ENCODE peak calls at places on chromosomes 5 and 9, in five cellular contexts. One of them, this sample, is unnamed.
A peak's percentile ranks its signal among the peaks of the same experiment; 100 is the strongest.

GRCh38 chr9:127612993-127613954 is 1.2 kb downstream of the STXBP1 start:
- ATAC-seq in left lung: peak; percentile 65
- ATAC-seq in gastrocnemius medialis: peak; percentile 15
- ATAC-seq in pancreas: peak; percentile 49
- ATAC-seq in aorta: peak; percentile 78
- ATAC-seq in this sample: peak; percentile 59

GRCh38 chr5:172293745-172294342 is 10.3 kb upstream of the UBTD2 start:
- ATAC-seq in left lung: peak; percentile 75
- ATAC-seq in gastrocnemius medialis: peak; percentile 48
- ATAC-seq in pancreas: peak; percentile 86
- ATAC-seq in aorta: no peak
- ATAC-seq in this sample: no peak

GRCh38 chr9:23658859-23659258 is 167.2 kb downstream of the ELAVL2 start:
- ATAC-seq in left lung: no peak
- ATAC-seq in gastrocnemius medialis: no peak
- ATAC-seq in pancreas: no peak
- ATAC-seq in aorta: no peak
- ATAC-seq in this sample: no peak

GRCh38 chr9:69078069-69078468 is 42.5 kb downstream of the FXN start:
- ATAC-seq in left lung: no peak
- ATAC-seq in gastrocnemius medialis: no peak
- ATAC-seq in pancreas: no peak
- ATAC-seq in aorta: peak; percentile 4
- ATAC-seq in this sample: no peak

GRCh38 chr5:74624501-74624900 is 16.0 kb downstream of the ENC1 start:
- ATAC-seq in left lung: peak; percentile 89
- ATAC-seq in gastrocnemius medialis: no peak
- ATAC-seq in pancreas: no peak
- ATAC-seq in aorta: no peak
- ATAC-seq in this sample: no peak

GRCh38 chr9:123816817-123817472 is 113.0 kb downstream of the DENND1A start:
- ATAC-seq in left lung: no peak
- ATAC-seq in gastrocnemius medialis: no peak
- ATAC-seq in pancreas: no peak
- ATAC-seq in aorta: no peak
- ATAC-seq in this sample: no peak

GRCh38 chr9:95757026-95757425 is 118.5 kb upstream of the ERCC6L2 start:
- ATAC-seq in left lung: peak; percentile 35
- ATAC-seq in gastrocnemius medialis: peak; percentile 76
- ATAC-seq in pancreas: peak; percentile 53
- ATAC-seq in aorta: peak; percentile 59
- ATAC-seq in this sample: peak; percentile 79

GRCh38 chr9:134163374-134164196 is 779 bp downstream of the RNU6ATAC start:
- ATAC-seq in left lung: no peak
- ATAC-seq in gastrocnemius medialis: no peak
- ATAC-seq in pancreas: no peak
- ATAC-seq in aorta: no peak
- ATAC-seq in this sample: peak; percentile 8

GRCh38 chr9:281753-282645 is 67.3 kb downstream of the DOCK8 start:
- ATAC-seq in left lung: no peak
- ATAC-seq in gastrocnemius medialis: no peak
- ATAC-seq in pancreas: no peak
- ATAC-seq in aorta: no peak
- ATAC-seq in this sample: no peak

GRCh38 chr5:34831328-34831727 is 7.6 kb upstream of the TTC23L start:
- ATAC-seq in left lung: no peak
- ATAC-seq in gastrocnemius medialis: no peak
- ATAC-seq in pancreas: no peak
- ATAC-seq in aorta: no peak
- ATAC-seq in this sample: no peak

GRCh38 chr5:93273176-93273575 is 307.8 kb downstream of the NR2F1-AS1 start:
- ATAC-seq in left lung: peak; percentile 40
- ATAC-seq in gastrocnemius medialis: no peak
- ATAC-seq in pancreas: no peak
- ATAC-seq in aorta: no peak
- ATAC-seq in this sample: no peak

GRCh38 chr9:81535542-81536241 is 153.7 kb downstream of the TLE1 start:
- ATAC-seq in left lung: no peak
- ATAC-seq in gastrocnemius medialis: no peak
- ATAC-seq in pancreas: peak; percentile 89
- ATAC-seq in aorta: no peak
- ATAC-seq in this sample: no peak

GRCh38 chr5:40021007-40021406 is 596.2 kb upstream of the DAB2 start:
- ATAC-seq in left lung: no peak
- ATAC-seq in gastrocnemius medialis: no peak
- ATAC-seq in pancreas: no peak
- ATAC-seq in aorta: no peak
- ATAC-seq in this sample: no peak

GRCh38 chr5:160169326-160169725 is 50.1 kb upstream of the PWWP2A start:
- ATAC-seq in left lung: no peak
- ATAC-seq in gastrocnemius medialis: no peak
- ATAC-seq in pancreas: peak; percentile 16
- ATAC-seq in aorta: no peak
- ATAC-seq in this sample: no peak

GRCh38 chr5:78190402-78190801 is 104.1 kb downstream of the AP3B1 start:
- ATAC-seq in left lung: no peak
- ATAC-seq in gastrocnemius medialis: no peak
- ATAC-seq in pancreas: no peak
- ATAC-seq in aorta: no peak
- ATAC-seq in this sample: no peak

GRCh38 chr9:75265525-75265972 is 177.2 kb downstream of the OSTF1 start:
- ATAC-seq in left lung: peak; percentile 86
- ATAC-seq in gastrocnemius medialis: no peak
- ATAC-seq in pancreas: peak; percentile 82
- ATAC-seq in aorta: peak; percentile 87
- ATAC-seq in this sample: no peak

GRCh38 chr5:31900296-31900865 is 261.4 kb downstream of the PDZD2 start:
- ATAC-seq in left lung: no peak
- ATAC-seq in gastrocnemius medialis: no peak
- ATAC-seq in pancreas: no peak
- ATAC-seq in aorta: no peak
- ATAC-seq in this sample: no peak

GRCh38 chr5:139251281-139251687 is 42.3 kb upstream of the MATR3 start:
- ATAC-seq in left lung: no peak
- ATAC-seq in gastrocnemius medialis: no peak
- ATAC-seq in pancreas: no peak
- ATAC-seq in aorta: no peak
- ATAC-seq in this sample: no peak

GRCh38 chr9:115681599-115681998 is 472.0 kb upstream of the PAPPA start:
- ATAC-seq in left lung: no peak
- ATAC-seq in gastrocnemius medialis: no peak
- ATAC-seq in pancreas: no peak
- ATAC-seq in aorta: no peak
- ATAC-seq in this sample: no peak

GRCh38 chr5:124907098-124907644 is 160.7 kb upstream of the ZNF608 start:
- ATAC-seq in left lung: no peak
- ATAC-seq in gastrocnemius medialis: peak; percentile 66
- ATAC-seq in pancreas: no peak
- ATAC-seq in aorta: peak; percentile 48
- ATAC-seq in this sample: peak; percentile 38

GRCh38 chr9:74570879-74571512 is 73.9 kb downstream of the RORB start:
- ATAC-seq in left lung: peak; percentile 64
- ATAC-seq in gastrocnemius medialis: no peak
- ATAC-seq in pancreas: peak; percentile 60
- ATAC-seq in aorta: no peak
- ATAC-seq in this sample: no peak

GRCh38 chr5:158810615-158811014 is 289.1 kb downstream of the EBF1 start:
- ATAC-seq in left lung: no peak
- ATAC-seq in gastrocnemius medialis: no peak
- ATAC-seq in pancreas: no peak
- ATAC-seq in aorta: no peak
- ATAC-seq in this sample: no peak

GRCh38 chr5:54425258-54425657 is 30.2 kb upstream of the HSPB3 start:
- ATAC-seq in left lung: no peak
- ATAC-seq in gastrocnemius medialis: no peak
- ATAC-seq in pancreas: no peak
- ATAC-seq in aorta: no peak
- ATAC-seq in this sample: no peak

GRCh38 chr5:98962587-98962986 is 33.8 kb upstream of the CHD1 start:
- ATAC-seq in left lung: no peak
- ATAC-seq in gastrocnemius medialis: no peak
- ATAC-seq in pancreas: peak; percentile 76
- ATAC-seq in aorta: no peak
- ATAC-seq in this sample: no peak

GRCh38 chr5:132750471-132751230 is 3.4 kb downstream of the CCNI2 start:
- ATAC-seq in left lung: no peak
- ATAC-seq in gastrocnemius medialis: no peak
- ATAC-seq in pancreas: no peak
- ATAC-seq in aorta: no peak
- ATAC-seq in this sample: no peak

GRCh38 chr5:2901511-2901910 is 150.0 kb upstream of the IRX2 start:
- ATAC-seq in left lung: no peak
- ATAC-seq in gastrocnemius medialis: no peak
- ATAC-seq in pancreas: no peak
- ATAC-seq in aorta: no peak
- ATAC-seq in this sample: no peak

GRCh38 chr5:171839112-171839511 is 53.5 kb downstream of the SMIM23 start:
- ATAC-seq in left lung: no peak
- ATAC-seq in gastrocnemius medialis: no peak
- ATAC-seq in pancreas: no peak
- ATAC-seq in aorta: no peak
- ATAC-seq in this sample: no peak

GRCh38 chr9:135736979-135737839 is 35.2 kb downstream of the KCNT1 start:
- ATAC-seq in left lung: no peak
- ATAC-seq in gastrocnemius medialis: no peak
- ATAC-seq in pancreas: no peak
- ATAC-seq in aorta: no peak
- ATAC-seq in this sample: no peak

GRCh38 chr5:132473019-132473531 is 17.5 kb downstream of the IRF1 start:
- ATAC-seq in left lung: peak; percentile 18
- ATAC-seq in gastrocnemius medialis: no peak
- ATAC-seq in pancreas: no peak
- ATAC-seq in aorta: no peak
- ATAC-seq in this sample: no peak

GRCh38 chr5:160693831-160694473 is 158.1 kb downstream of the ATP10B start:
- ATAC-seq in left lung: peak; percentile 61
- ATAC-seq in gastrocnemius medialis: no peak
- ATAC-seq in pancreas: peak; percentile 59
- ATAC-seq in aorta: no peak
- ATAC-seq in this sample: no peak

GRCh38 chr5:75727931-75728330 is 10.7 kb upstream of the POC5 start:
- ATAC-seq in left lung: no peak
- ATAC-seq in gastrocnemius medialis: no peak
- ATAC-seq in pancreas: no peak
- ATAC-seq in aorta: no peak
- ATAC-seq in this sample: no peak

GRCh38 chr5:32687167-32687831 is 23.8 kb upstream of the NPR3 start:
- ATAC-seq in left lung: peak; percentile 70
- ATAC-seq in gastrocnemius medialis: no peak
- ATAC-seq in pancreas: peak; percentile 92
- ATAC-seq in aorta: no peak
- ATAC-seq in this sample: no peak

GRCh38 chr5:58075907-58076306 is 384.0 kb downstream of the PLK2 start:
- ATAC-seq in left lung: no peak
- ATAC-seq in gastrocnemius medialis: no peak
- ATAC-seq in pancreas: no peak
- ATAC-seq in aorta: no peak
- ATAC-seq in this sample: no peak

GRCh38 chr5:139711067-139711851 is 63.1 kb downstream of the CXXC5 start:
- ATAC-seq in left lung: peak; percentile 27
- ATAC-seq in gastrocnemius medialis: no peak
- ATAC-seq in pancreas: peak; percentile 28
- ATAC-seq in aorta: peak; percentile 53
- ATAC-seq in this sample: peak; percentile 29

GRCh38 chr9:110332766-110333165 is 4.9 kb downstream of the TXNDC8 start:
- ATAC-seq in left lung: no peak
- ATAC-seq in gastrocnemius medialis: no peak
- ATAC-seq in pancreas: no peak
- ATAC-seq in aorta: no peak
- ATAC-seq in this sample: no peak

GRCh38 chr9:109212768-109213167 is 45.7 kb upstream of the FRRS1L start:
- ATAC-seq in left lung: no peak
- ATAC-seq in gastrocnemius medialis: no peak
- ATAC-seq in pancreas: no peak
- ATAC-seq in aorta: no peak
- ATAC-seq in this sample: no peak
- H3K27ac ChIP-seq in left lung: no peak overlapping the region
- H3K27ac ChIP-seq in gastrocnemius medialis: no peak overlapping the region
- H3K27ac ChIP-seq in pancreas: no peak overlapping the region
- H3K27ac ChIP-seq in aorta: no peak overlapping the region
- H3K27ac ChIP-seq in this sample: no peak overlapping the region

GRCh38 chr9:114347675-114348074 is 18.0 kb downstream of the ORM2 start:
- ATAC-seq in left lung: no peak
- ATAC-seq in gastrocnemius medialis: no peak
- ATAC-seq in pancreas: no peak
- ATAC-seq in aorta: no peak
- ATAC-seq in this sample: no peak
- H3K27ac ChIP-seq in left lung: no peak overlapping the region
- H3K27ac ChIP-seq in gastrocnemius medialis: no peak overlapping the region
- H3K27ac ChIP-seq in pancreas: no peak overlapping the region
- H3K27ac ChIP-seq in aorta: no peak overlapping the region
- H3K27ac ChIP-seq in this sample: no peak overlapping the region

DNA sequence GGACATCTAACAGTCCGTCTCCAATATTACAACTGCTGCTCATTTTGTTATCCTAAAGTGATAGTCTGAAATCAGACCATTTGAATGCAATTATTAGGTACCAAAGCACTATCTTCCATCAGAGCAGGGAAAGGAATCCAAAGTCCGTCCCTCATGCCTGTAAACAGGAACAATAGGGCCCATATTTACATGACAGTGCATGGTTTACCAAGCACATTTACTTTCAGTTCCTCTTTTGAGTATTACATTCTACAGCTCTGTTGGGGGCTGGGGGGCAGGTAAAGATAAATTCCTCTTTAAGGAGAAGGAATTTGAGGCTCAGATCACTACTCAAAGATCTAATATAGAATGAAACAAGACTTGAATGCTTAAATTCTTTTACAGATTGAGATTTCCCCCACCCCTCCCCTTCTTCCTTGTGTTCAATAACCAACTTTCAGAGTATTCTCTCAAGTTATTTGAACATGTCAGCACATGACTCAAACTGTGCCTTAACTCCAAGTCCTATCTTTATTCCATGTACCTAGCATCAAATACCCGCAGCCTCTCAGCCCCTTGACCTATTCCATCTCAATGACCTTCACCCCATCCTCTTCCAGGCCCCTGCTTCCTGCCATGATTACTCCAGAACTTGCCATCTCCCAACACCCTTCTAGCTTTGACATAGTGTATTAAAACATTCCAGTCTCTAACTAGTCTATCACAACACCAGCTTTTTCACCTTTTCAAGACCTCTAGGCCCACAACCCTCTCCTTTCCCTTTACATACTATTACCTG is 71.0 kb downstream of the BRINP1 start:
- ATAC-seq in left lung: no peak
- ATAC-seq in gastrocnemius medialis: no peak
- ATAC-seq in pancreas: no peak
- ATAC-seq in aorta: no peak
- ATAC-seq in this sample: no peak
- H3K27ac ChIP-seq in left lung: no peak overlapping the region
- H3K27ac ChIP-seq in gastrocnemius medialis: no peak overlapping the region
- H3K27ac ChIP-seq in pancreas: no peak overlapping the region
- H3K27ac ChIP-seq in aorta: no peak overlapping the region
- H3K27ac ChIP-seq in this sample: no peak overlapping the region

DNA sequence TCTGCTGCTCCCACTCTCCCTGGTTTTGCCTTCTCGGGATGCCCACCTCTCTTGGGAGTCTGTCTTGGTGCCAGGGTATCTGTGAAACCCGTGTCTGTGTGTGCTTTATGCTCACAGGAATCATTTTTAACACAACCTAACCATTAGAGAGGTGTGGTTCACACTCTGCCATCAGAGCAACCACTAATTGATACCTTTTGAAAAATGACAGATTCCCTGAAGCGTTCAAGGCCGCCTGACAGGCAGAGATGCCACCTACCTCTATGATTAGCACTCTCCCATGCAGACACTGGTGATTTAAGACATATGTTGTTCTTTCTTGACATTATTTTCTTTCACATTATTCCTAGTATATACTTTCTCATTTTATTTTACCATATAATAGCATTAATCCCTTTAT is 207.3 kb upstream of the SGCD start:
- ATAC-seq in left lung: no peak
- ATAC-seq in gastrocnemius medialis: no peak
- ATAC-seq in pancreas: no peak
- ATAC-seq in aorta: no peak
- ATAC-seq in this sample: no peak
- H3K27ac ChIP-seq in left lung: no peak overlapping the region
- H3K27ac ChIP-seq in gastrocnemius medialis: no peak overlapping the region
- H3K27ac ChIP-seq in pancreas: no peak overlapping the region
- H3K27ac ChIP-seq in aorta: no peak overlapping the region
- H3K27ac ChIP-seq in this sample: no peak overlapping the region